ENCODE peak calls at places on chromosomes 13 and 19, in five cellular contexts. D is caudate nucleus; H is non-pigmented ciliary epithelial cell; J is activated CD4-positive, alpha-beta memory T cell treated with anti-CD3 and anti-CD28 coated beads, Interleukin-2, amount 10 ng/mL, durations not matched to agents 7 days and 5 days; V is activated CD8-positive, alpha-beta memory T cell treated with anti-CD3 and anti-CD28 coated beads, Interleukin-2, amount 10 ng/mL, durations not matched to agents 7 days and 5 days. T is an unnamed sample.

GRCh38 chr13:59861676-59862075 is 302.1 kb downstream of the DIAPH3 start:
- DNase-seq in D (no peak), H (no peak), J (no peak), V (no peak), T (peak; percentile 9)

GRCh38 chr13:30255696-30256095 is 51.7 kb downstream of the KATNAL1 start:
- DNase-seq in D (no peak), H (no peak), J (no peak), V (no peak), T (no peak)

GRCh38 chr19:12202250-12202649 is 39.4 kb downstream of the ZNF136 start:
- DNase-seq in D (no peak), H (no peak), J (peak; percentile 55), V (peak; percentile 66), T (no peak)

GRCh38 chr13:42218576-42218975 is 53.4 kb upstream of the AKAP11 start:
- DNase-seq in D (no peak), H (no peak), J (no peak), V (no peak), T (no peak)

GRCh38 chr19:38842439-38843174 is 7.2 kb downstream of the HNRNPL start:
- DNase-seq in D (no peak), H (no peak), J (peak; percentile 83), V (peak; percentile 91), T (no peak)

GRCh38 chr13:80048030-80048429 is 292.9 kb downstream of the SPRY2 start:
- DNase-seq in D (no peak), H (no peak), J (no peak), V (no peak), T (no peak)

GRCh38 chr13:45796421-45796960 is 55.1 kb downstream of the SIAH3 start:
- DNase-seq in D (no peak), H (no peak), J (no peak), V (no peak), T (no peak)

GRCh38 chr13:25980255-25980654 is 71.6 kb downstream of the SHISA2 start:
- DNase-seq in D (no peak), H (no peak), J (no peak), V (no peak), T (peak; percentile 28)

GRCh38 chr13:106088094-106088493 is 447.4 kb downstream of the EFNB2 start:
- DNase-seq in D (no peak), H (no peak), J (no peak), V (no peak), T (no peak)

GRCh38 chr19:45306522-45307027 is 16.1 kb downstream of the CKM start:
- DNase-seq in D (no peak), H (no peak), J (no peak), V (no peak), T (no peak)

GRCh38 chr13:31909889-31910551 is 121.6 kb upstream of the FRY start:
- DNase-seq in D (peak; percentile 20), H (no peak), J (peak; percentile 56), V (peak; percentile 52), T (peak; percentile 66)

GRCh38 chr19:18596752-18597157 is 8.2 kb downstream of the REX1BD start:
- DNase-seq in D (no peak), H (no peak), J (no peak), V (no peak), T (peak; percentile 20)

GRCh38 chr13:51643882-51644281 is 59.6 kb downstream of the WDFY2 start:
- DNase-seq in D (no peak), H (peak; percentile 88), J (no peak), V (no peak), T (peak; percentile 92)

GRCh38 chr19:17163652-17164051 is 51.5 kb upstream of the USE1 start:
- DNase-seq in D (no peak), H (no peak), J (no peak), V (no peak), T (no peak)

GRCh38 chr19:17576758-17577532 is 21.5 kb downstream of the COLGALT1 start:
- DNase-seq in D (no peak), H (no peak), J (peak; percentile 24), V (peak; percentile 45), T (peak; percentile 8)

GRCh38 chr19:51706296-51706695 is 13.2 kb downstream of the SPACA6 start:
- DNase-seq in D (no peak), H (no peak), J (no peak), V (no peak), T (no peak)

GRCh38 chr19:33740811-33741396 is 55.8 kb upstream of the KCTD15 start:
- DNase-seq in D (no peak), H (no peak), J (peak; percentile 30), V (peak; percentile 43), T (peak; percentile 26)

GRCh38 chr13:60274664-60275063 is 110.9 kb upstream of the DIAPH3 start:
- DNase-seq in D (no peak), H (no peak), J (no peak), V (no peak), T (no peak)

GRCh38 chr13:113646921-113647340 is 11.1 kb downstream of the ATP4B start:
- DNase-seq in D (no peak), H (no peak), J (no peak), V (no peak), T (no peak)

GRCh38 chr13:53137777-53138176 is 109.2 kb downstream of the OLFM4 start:
- DNase-seq in D (no peak), H (no peak), J (no peak), V (no peak), T (peak; percentile 90)

GRCh38 chr19:15181394-15181793 is 19.4 kb downstream of the NOTCH3 start:
- DNase-seq in D (no peak), H (no peak), J (no peak), V (no peak), T (no peak)

GRCh38 chr19:46365561-46365960 is 18.7 kb downstream of the PPP5C start:
- DNase-seq in D (no peak), H (no peak), J (no peak), V (no peak), T (no peak)

GRCh38 chr13:28889317-28889716 is 69.2 kb downstream of the MTUS2 start:
- DNase-seq in D (no peak), H (no peak), J (no peak), V (no peak), T (no peak)

GRCh38 chr13:53758946-53759345 is 730.3 kb downstream of the OLFM4 start:
- DNase-seq in D (no peak), H (no peak), J (no peak), V (no peak), T (no peak)